ENCODE peak calls at places on chromosome 7, in nine cellular contexts. L, Y, C, P, E, T, J, M and W are unnamed samples.

GRCh38 chr7:135718219-135718618 is 9.8 kb downstream of the SLC13A4 start:
- DNase-seq in L (no peak), Y (no peak), C (no peak), P (no peak), E (no peak), T (no peak), J (no peak), M (no peak), W (no peak)

GRCh38 chr7:26375604-26376207 is 84.0 kb downstream of the SNX10 start:
- DNase-seq in L (no peak), Y (no peak), C (no peak), P (no peak), E (no peak), T (no peak), J (no peak), M (no peak), W (no peak)

GRCh38 chr7:92678291-92678920 is 88.2 kb upstream of the FAM133B start:
- DNase-seq in L (no peak), Y (no peak), C (no peak), P (no peak), E (no peak), T (no peak), J (no peak), M (no peak), W (no peak)

GRCh38 chr7:1607686-1608085 is 37.9 kb upstream of the PSMG3 start:
- DNase-seq in L (no peak), Y (no peak), C (no peak), P (no peak), E (no peak), T (no peak), J (no peak), M (no peak), W (no peak)

GRCh38 chr7:112001089-112001826 is 204.9 kb downstream of the DOCK4 start:
- DNase-seq in L (no peak), Y (peak), C (no peak), P (no peak), E (no peak), T (no peak), J (peak), M (no peak), W (no peak)

GRCh38 chr7:22194633-22195273 is 162.2 kb downstream of the RAPGEF5 start:
- DNase-seq in L (no peak), Y (no peak), C (no peak), P (no peak), E (no peak), T (no peak), J (no peak), M (no peak), W (no peak)

GRCh38 chr7:130463553-130464434 is 23.0 kb upstream of the CEP41 start:
- DNase-seq in L (no peak), Y (no peak), C (no peak), P (no peak), E (no peak), T (no peak), J (peak), M (no peak), W (no peak)

GRCh38 chr7:120089968-120090367 is 183.0 kb upstream of the KCND2 start:
- DNase-seq in L (no peak), Y (peak), C (no peak), P (no peak), E (no peak), T (no peak), J (peak), M (no peak), W (no peak)

GRCh38 chr7:52973126-52973525 is 62.3 kb upstream of the POM121L12 start:
- DNase-seq in L (no peak), Y (no peak), C (no peak), P (no peak), E (no peak), T (no peak), J (no peak), M (no peak), W (no peak)

GRCh38 chr7:28130277-28130676 is 50.3 kb downstream of the JAZF1 start:
- DNase-seq in L (no peak), Y (no peak), C (no peak), P (no peak), E (no peak), T (no peak), J (peak), M (no peak), W (no peak)

GRCh38 chr7:82699773-82700186 is 256.2 kb upstream of the CACNA2D1 start:
- DNase-seq in L (no peak), Y (peak), C (no peak), P (no peak), E (no peak), T (no peak), J (no peak), M (no peak), W (no peak)

GRCh38 chr7:97064972-97065587 is 40.4 kb upstream of the DLX5 start:
- DNase-seq in L (no peak), Y (peak), C (no peak), P (peak), E (no peak), T (peak), J (peak), M (no peak), W (peak)

GRCh38 chr7:136869006-136869961 is 832 bp downstream of the CHRM2 start:
- DNase-seq in L (no peak), Y (no peak), C (no peak), P (peak), E (peak), T (no peak), J (peak), M (no peak), W (no peak)

GRCh38 chr7:98192781-98193457 is 18.3 kb upstream of the BHLHA15 start:
- DNase-seq in L (no peak), Y (no peak), C (no peak), P (no peak), E (no peak), T (no peak), J (no peak), M (no peak), W (no peak)

GRCh38 chr7:98186452-98187137 is 24.6 kb upstream of the BHLHA15 start:
- DNase-seq in L (no peak), Y (peak), C (no peak), P (no peak), E (no peak), T (no peak), J (no peak), M (no peak), W (no peak)

GRCh38 chr7:98191668-98192431 is 19.4 kb upstream of the BHLHA15 start:
- DNase-seq in L (no peak), Y (no peak), C (no peak), P (no peak), E (no peak), T (no peak), J (no peak), M (no peak), W (no peak)

GRCh38 chr7:98187138-98187502 is 24.1 kb upstream of the BHLHA15 start:
- DNase-seq in L (no peak), Y (no peak), C (no peak), P (no peak), E (no peak), T (no peak), J (no peak), M (no peak), W (no peak)

GRCh38 chr7:98189559-98189958 is 21.7 kb upstream of the BHLHA15 start:
- DNase-seq in L (no peak), Y (no peak), C (no peak), P (no peak), E (no peak), T (no peak), J (no peak), M (no peak), W (no peak)
- TF ChIP-seq CTCF in L (no peak), Y (no peak), C (no peak), P (no peak), E (no peak), T (no peak), J (no peak), M (no peak), W (no peak)

DNA sequence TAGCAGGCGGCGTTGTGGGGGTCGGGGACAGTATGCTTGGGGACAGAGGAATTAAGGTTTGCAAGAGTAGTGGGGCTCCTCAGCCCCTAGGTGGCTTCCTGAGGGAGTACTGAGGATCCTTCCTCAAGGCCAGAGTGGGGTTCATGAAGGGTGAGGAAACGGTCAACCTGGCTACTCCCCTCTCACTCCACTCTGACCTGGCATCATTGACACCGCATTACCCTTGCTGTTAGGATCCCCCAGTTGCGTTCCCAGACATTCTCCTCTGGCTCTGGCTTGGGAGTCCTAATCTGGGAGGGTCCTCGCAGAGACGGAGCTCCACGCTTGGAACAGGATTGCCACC is 496 bp downstream of the EPHB6 start:
- DNase-seq in L (no peak), Y (no peak), C (no peak), P (no peak), E (no peak), T (no peak), J (peak), M (no peak), W (no peak)
- TF ChIP-seq CTCF in L (no peak), Y (peak), C (no peak), P (peak), E (no peak), T (no peak), J (peak), M (no peak), W (no peak)

GRCh38 chr7:143265017-143265693 is 1.9 kb downstream of the GSTK1 start:
- DNase-seq in L (no peak), Y (no peak), C (no peak), P (no peak), E (no peak), T (no peak), J (no peak), M (no peak), W (no peak)

GRCh38 chr7:143258830-143259229 is 4.4 kb upstream of the GSTK1 start:
- DNase-seq in L (no peak), Y (no peak), C (no peak), P (no peak), E (no peak), T (no peak), J (peak), M (no peak), W (no peak)

GRCh38 chr7:143259765-143260164 is 3.5 kb upstream of the GSTK1 start:
- DNase-seq in L (no peak), Y (peak), C (no peak), P (no peak), E (no peak), T (no peak), J (no peak), M (no peak), W (no peak)

GRCh38 chr7:143261901-143262300 is 1.3 kb upstream of the GSTK1 start:
- DNase-seq in L (no peak), Y (no peak), C (no peak), P (no peak), E (no peak), T (no peak), J (no peak), M (no peak), W (no peak)

GRCh38 chr7:143263266-143264195 is at the start of gene GSTK1:
- DNase-seq in L (peak), Y (peak), C (peak), P (peak), E (peak), T (peak), J (peak), M (peak), W (peak)
- TF ChIP-seq CTCF in L (no peak), Y (no peak), C (no peak), P (no peak), E (no peak), T (no peak), J (no peak), M (no peak), W (no peak)

DNA sequence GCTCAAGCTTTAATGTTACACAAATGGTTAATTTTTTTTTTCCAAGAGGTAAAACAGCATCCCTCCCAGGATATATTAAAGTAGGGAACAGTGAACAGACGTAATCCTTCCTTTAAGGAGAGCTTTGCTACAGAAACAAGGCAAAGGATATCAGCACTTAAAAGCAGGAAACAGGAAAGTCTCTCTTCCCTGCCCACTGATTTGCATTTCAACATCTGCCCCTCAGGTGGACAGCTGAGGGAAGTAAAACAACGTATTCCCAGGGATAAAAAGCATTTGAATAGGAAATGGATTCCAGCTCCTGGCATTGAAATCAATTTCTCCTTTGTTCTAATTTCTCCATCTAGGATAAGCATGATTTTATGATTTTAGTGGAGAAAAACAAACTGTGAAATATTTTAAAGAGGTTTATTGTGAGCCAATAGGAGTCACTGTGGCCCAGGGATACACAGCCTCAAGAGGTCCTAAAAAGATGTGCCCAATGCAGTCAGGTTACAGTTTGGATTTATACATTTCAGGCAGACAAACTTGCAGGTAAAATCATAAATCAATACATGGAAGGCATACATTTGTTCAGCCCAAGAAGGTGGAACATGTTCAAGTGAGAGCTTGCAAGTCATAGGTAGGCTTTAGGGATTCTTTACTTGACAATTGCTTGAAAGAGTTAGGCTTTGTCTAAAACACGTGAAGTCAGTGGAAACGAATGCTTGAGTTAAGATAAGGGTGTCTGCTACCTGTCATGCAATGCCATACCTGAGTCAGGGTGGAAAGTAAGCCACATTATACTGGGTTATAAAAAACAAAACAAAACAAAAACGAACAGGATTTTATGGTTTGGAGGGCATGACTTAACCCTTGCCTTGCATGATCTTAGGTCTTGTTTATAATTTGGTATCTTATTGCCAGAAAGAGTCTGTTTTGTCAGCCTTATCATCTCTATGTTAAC is 286.2 kb upstream of the VWC2 start:
- DNase-seq in L (no peak), Y (no peak), C (no peak), P (no peak), E (no peak), T (no peak), J (no peak), M (no peak), W (no peak)
- TF ChIP-seq CTCF in L (no peak), Y (no peak), C (no peak), P (no peak), E (no peak), T (no peak), J (no peak), M (no peak), W (no peak)

GRCh38 chr7:39186671-39187070 is 209.0 kb downstream of the POU6F2 start:
- DNase-seq in L (no peak), Y (no peak), C (no peak), P (no peak), E (no peak), T (no peak), J (no peak), M (no peak), W (no peak)

GRCh38 chr7:39181398-39181797 is 203.7 kb downstream of the POU6F2 start:
- DNase-seq in L (no peak), Y (no peak), C (no peak), P (no peak), E (no peak), T (no peak), J (no peak), M (no peak), W (no peak)

GRCh38 chr7:39186131-39186530 is 208.4 kb downstream of the POU6F2 start:
- DNase-seq in L (no peak), Y (no peak), C (no peak), P (no peak), E (no peak), T (no peak), J (no peak), M (no peak), W (no peak)

GRCh38 chr7:39187130-39187529 is 209.4 kb downstream of the POU6F2 start:
- DNase-seq in L (no peak), Y (no peak), C (no peak), P (no peak), E (no peak), T (no peak), J (no peak), M (no peak), W (no peak)

DNA sequence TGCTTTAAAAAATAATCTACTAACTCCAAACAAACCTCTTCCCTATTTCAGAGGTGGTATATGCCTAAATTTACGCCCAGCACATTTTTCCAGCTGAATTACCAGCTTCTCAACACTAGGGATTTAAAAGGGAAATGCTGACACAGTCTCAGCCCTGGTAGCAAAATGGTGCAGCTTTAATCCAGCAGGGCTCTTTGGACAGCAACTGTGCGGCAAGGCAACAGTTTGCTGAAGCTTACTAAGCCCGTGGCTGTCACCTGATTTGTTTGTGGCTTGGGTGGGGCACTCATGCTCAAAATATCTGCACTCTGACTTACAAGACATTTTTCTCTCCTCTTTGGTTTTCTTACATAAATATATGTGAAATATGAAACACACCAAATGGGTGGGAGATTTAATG is 206.7 kb downstream of the POU6F2 start:
- DNase-seq in L (no peak), Y (peak), C (no peak), P (no peak), E (no peak), T (no peak), J (no peak), M (no peak), W (no peak)
- TF ChIP-seq CTCF in L (no peak), Y (no peak), C (no peak), P (peak), E (no peak), T (no peak), J (no peak), M (no peak), W (no peak)

DNA sequence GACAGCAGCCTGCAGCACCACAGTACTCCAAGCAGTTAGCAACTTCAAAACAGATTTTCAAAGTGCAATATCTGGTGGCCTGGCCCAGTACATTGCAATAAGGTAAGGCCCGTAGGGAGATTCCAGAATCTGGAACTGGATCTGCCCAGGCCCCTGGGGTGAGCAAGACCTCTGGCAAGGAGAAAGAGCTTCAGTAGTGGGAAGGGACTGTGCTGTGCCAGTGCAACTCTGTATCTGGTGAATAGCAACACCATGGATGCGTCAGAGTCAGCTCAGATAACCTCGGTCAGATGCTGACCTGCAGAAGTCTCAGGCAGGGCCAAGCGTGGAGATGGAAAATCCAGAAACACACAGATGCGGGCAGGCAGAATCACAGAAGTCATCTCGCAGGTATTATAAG is 30.3 kb downstream of the ELMO1 start:
- DNase-seq in L (no peak), Y (no peak), C (no peak), P (no peak), E (no peak), T (no peak), J (no peak), M (no peak), W (no peak)
- TF ChIP-seq CTCF in L (no peak), Y (no peak), C (no peak), P (no peak), E (no peak), T (no peak), J (no peak), M (no peak), W (no peak)

GRCh38 chr7:2873686-2874551 is 29.8 kb upstream of the GNA12 start:
- DNase-seq in L (no peak), Y (peak), C (no peak), P (no peak), E (no peak), T (no peak), J (peak), M (no peak), W (peak)

GRCh38 chr7:2876031-2876862 is 32.1 kb upstream of the GNA12 start:
- DNase-seq in L (no peak), Y (peak), C (no peak), P (no peak), E (no peak), T (no peak), J (peak), M (no peak), W (no peak)

GRCh38 chr7:2870471-2870941 is 26.4 kb upstream of the GNA12 start:
- DNase-seq in L (peak), Y (peak), C (peak), P (no peak), E (peak), T (peak), J (peak), M (peak), W (peak)

GRCh38 chr7:2872296-2872874 is 28.3 kb upstream of the GNA12 start:
- DNase-seq in L (no peak), Y (no peak), C (no peak), P (no peak), E (no peak), T (no peak), J (no peak), M (no peak), W (no peak)

GRCh38 chr7:2873146-2873545 is 29.0 kb upstream of the GNA12 start:
- DNase-seq in L (no peak), Y (no peak), C (no peak), P (no peak), E (no peak), T (no peak), J (no peak), M (no peak), W (no peak)
- TF ChIP-seq CTCF in L (no peak), Y (no peak), C (no peak), P (no peak), E (no peak), T (no peak), J (no peak), M (no peak), W (no peak)

GRCh38 chr7:134625571-134625970 is 21.1 kb upstream of the BPGM start:
- DNase-seq in L (no peak), Y (peak), C (no peak), P (no peak), E (no peak), T (no peak), J (peak), M (no peak), W (no peak)
- TF ChIP-seq CTCF in L (no peak), Y (no peak), C (no peak), P (no peak), E (no peak), T (no peak), J (no peak), M (no peak), W (no peak)

DNA sequence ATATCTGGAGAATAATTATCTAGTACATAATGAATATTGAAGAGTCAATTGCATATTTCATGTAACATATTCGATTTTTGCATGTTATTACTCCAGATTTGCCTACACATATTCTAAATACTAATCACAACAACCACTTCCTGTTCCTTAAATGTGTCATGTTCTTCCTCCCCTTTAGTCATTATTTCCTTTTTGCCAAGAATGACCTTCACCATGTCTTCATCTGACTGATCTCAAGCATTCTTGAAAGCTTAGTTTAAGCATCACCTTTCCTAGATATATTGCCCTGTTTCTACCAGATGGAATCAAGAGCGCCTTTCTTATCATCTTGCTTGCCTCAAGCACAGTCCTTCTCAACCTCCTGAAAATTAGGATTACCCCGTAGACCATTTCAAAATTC is 23.5 kb upstream of the MEOX2 start:
- DNase-seq in L (no peak), Y (peak), C (no peak), P (no peak), E (no peak), T (no peak), J (no peak), M (no peak), W (no peak)
- TF ChIP-seq CTCF in L (no peak), Y (no peak), C (no peak), P (no peak), E (no peak), T (no peak), J (no peak), M (no peak), W (no peak)